ENCODE peak calls at places on chromosomes 13 and 19, in eight cellular contexts. One of them, this sample, is unnamed. For H3K36me3, the result is how much of the 10 kb centered on the place peaks cover.

GRCh38 chr13:112831801-112832200 is 137.2 kb upstream of the MCF2L start:
- DNase-seq in GM12878: no peak
- DNase-seq in thoracic aorta: no peak
- DNase-seq in tibial nerve: no peak
- DNase-seq in hepatocyte: no peak
- DNase-seq in transverse colon: no peak
- DNase-seq in uterus: no peak
- DNase-seq in tibial artery: no peak
- DNase-seq in this sample: no peak

GRCh38 chr19:41264581-41265375 is 606 bp downstream of the HNRNPUL1 start:
- DNase-seq in tibial nerve: no peak
- DNase-seq in uterus: peak
- DNase-seq in hepatocyte: peak
- DNase-seq in thoracic aorta: no peak
- DNase-seq in GM12878: no peak
- DNase-seq in tibial artery: peak
- DNase-seq in transverse colon: peak
- DNase-seq in this sample: no peak

GRCh38 chr19:9608912-9609311 is 12.1 kb downstream of the ZNF561 start:
- DNase-seq in hepatocyte: no peak
- DNase-seq in transverse colon: no peak
- DNase-seq in thoracic aorta: no peak
- DNase-seq in tibial nerve: no peak
- DNase-seq in tibial artery: no peak
- DNase-seq in uterus: no peak
- DNase-seq in GM12878: no peak
- DNase-seq in this sample: no peak

GRCh38 chr19:38033658-38034150 is 126.7 kb downstream of the SIPA1L3 start:
- DNase-seq in uterus: no peak
- DNase-seq in tibial artery: no peak
- DNase-seq in hepatocyte: no peak
- DNase-seq in tibial nerve: no peak
- DNase-seq in GM12878: peak
- DNase-seq in thoracic aorta: no peak
- DNase-seq in transverse colon: peak
- DNase-seq in this sample: no peak

GRCh38 chr13:79533781-79534400 is 52.9 kb downstream of the NDFIP2 start:
- DNase-seq in tibial artery: no peak
- DNase-seq in hepatocyte: no peak
- DNase-seq in GM12878: no peak
- DNase-seq in uterus: no peak
- DNase-seq in thoracic aorta: no peak
- DNase-seq in tibial nerve: no peak
- DNase-seq in transverse colon: no peak
- DNase-seq in this sample: no peak

GRCh38 chr13:83449666-83450395 is 432.4 kb downstream of the SLITRK1 start:
- DNase-seq in uterus: no peak
- DNase-seq in transverse colon: no peak
- DNase-seq in thoracic aorta: no peak
- DNase-seq in hepatocyte: no peak
- DNase-seq in tibial artery: no peak
- DNase-seq in tibial nerve: no peak
- DNase-seq in GM12878: no peak
- DNase-seq in this sample: no peak

GRCh38 chr13:76711515-76712182 is 174.6 kb downstream of the KCTD12 start:
- DNase-seq in tibial nerve: no peak
- DNase-seq in tibial artery: peak
- DNase-seq in transverse colon: peak
- DNase-seq in GM12878: no peak
- DNase-seq in hepatocyte: peak
- DNase-seq in thoracic aorta: no peak
- DNase-seq in uterus: peak
- DNase-seq in this sample: no peak

GRCh38 chr19:17309962-17310461 is 649 bp downstream of the DDA1 start:
- DNase-seq in GM12878: no peak
- DNase-seq in hepatocyte: no peak
- DNase-seq in thoracic aorta: no peak
- DNase-seq in transverse colon: no peak
- DNase-seq in tibial artery: no peak
- DNase-seq in uterus: no peak
- DNase-seq in tibial nerve: no peak
- DNase-seq in this sample: no peak

GRCh38 chr19:2986951-2987491 is 9.7 kb downstream of the TLE6 start:
- DNase-seq in tibial nerve: no peak
- DNase-seq in transverse colon: no peak
- DNase-seq in hepatocyte: no peak
- DNase-seq in GM12878: no peak
- DNase-seq in uterus: no peak
- DNase-seq in thoracic aorta: no peak
- DNase-seq in tibial artery: no peak
- DNase-seq in this sample: no peak

GRCh38 chr13:113762538-113762937 is 3.5 kb downstream of the TMEM255B start:
- DNase-seq in hepatocyte: no peak
- DNase-seq in transverse colon: no peak
- DNase-seq in GM12878: no peak
- DNase-seq in thoracic aorta: no peak
- DNase-seq in uterus: no peak
- DNase-seq in tibial artery: peak
- DNase-seq in tibial nerve: no peak
- DNase-seq in this sample: no peak

GRCh38 chr19:9945319-9945966 is 9.1 kb upstream of the OLFM2 start:
- DNase-seq in hepatocyte: peak
- DNase-seq in thoracic aorta: peak
- DNase-seq in tibial artery: peak
- DNase-seq in GM12878: no peak
- DNase-seq in tibial nerve: peak
- DNase-seq in transverse colon: peak
- DNase-seq in uterus: peak
- DNase-seq in this sample: peak

GRCh38 chr19:3184847-3185481 is 766 bp upstream of the NCLN start:
- DNase-seq in thoracic aorta: peak
- DNase-seq in hepatocyte: peak
- DNase-seq in uterus: peak
- DNase-seq in tibial nerve: peak
- DNase-seq in transverse colon: peak
- DNase-seq in tibial artery: no peak
- DNase-seq in GM12878: no peak
- DNase-seq in this sample: peak

GRCh38 chr19:42325896-42326771 is 699 bp downstream of the MEGF8 start:
- DNase-seq in GM12878: no peak
- DNase-seq in tibial artery: no peak
- DNase-seq in transverse colon: no peak
- DNase-seq in tibial nerve: no peak
- DNase-seq in hepatocyte: no peak
- DNase-seq in uterus: no peak
- DNase-seq in thoracic aorta: no peak
- DNase-seq in this sample: no peak

GRCh38 chr13:43537124-43537523 is 249.6 kb downstream of the ENOX1 start:
- DNase-seq in tibial nerve: no peak
- DNase-seq in transverse colon: no peak
- DNase-seq in GM12878: no peak
- DNase-seq in hepatocyte: no peak
- DNase-seq in tibial artery: no peak
- DNase-seq in uterus: no peak
- DNase-seq in thoracic aorta: no peak
- DNase-seq in this sample: no peak

GRCh38 chr19:4568884-4569283 is 9.4 kb upstream of the SEMA6B start:
- DNase-seq in uterus: no peak
- DNase-seq in hepatocyte: no peak
- DNase-seq in tibial nerve: no peak
- DNase-seq in transverse colon: no peak
- DNase-seq in GM12878: no peak
- DNase-seq in tibial artery: no peak
- DNase-seq in thoracic aorta: no peak
- DNase-seq in this sample: no peak

GRCh38 chr13:110397445-110397844 is 90.4 kb downstream of the COL4A2 start:
- DNase-seq in tibial nerve: no peak
- DNase-seq in transverse colon: no peak
- DNase-seq in tibial artery: no peak
- DNase-seq in thoracic aorta: no peak
- DNase-seq in GM12878: no peak
- DNase-seq in uterus: peak
- DNase-seq in hepatocyte: no peak
- DNase-seq in this sample: no peak
- H3K4me3 ChIP-seq in tibial nerve: peak
- H3K4me3 ChIP-seq in transverse colon: no peak
- H3K4me3 ChIP-seq in tibial artery: peak
- H3K4me3 ChIP-seq in thoracic aorta: peak
- H3K4me3 ChIP-seq in GM12878: no peak
- H3K4me3 ChIP-seq in uterus: peak
- H3K4me3 ChIP-seq in hepatocyte: no peak
- H3K4me3 ChIP-seq in this sample: no peak

GRCh38 chr13:60611523-60611922 is 214.5 kb downstream of the TDRD3 start:
- DNase-seq in transverse colon: no peak
- DNase-seq in tibial artery: no peak
- DNase-seq in uterus: no peak
- DNase-seq in hepatocyte: no peak
- DNase-seq in GM12878: no peak
- DNase-seq in tibial nerve: no peak
- DNase-seq in thoracic aorta: no peak
- DNase-seq in this sample: no peak

GRCh38 chr13:60617863-60618733 is 221.1 kb downstream of the TDRD3 start:
- DNase-seq in GM12878: no peak
- DNase-seq in tibial artery: no peak
- DNase-seq in thoracic aorta: no peak
- DNase-seq in hepatocyte: peak
- DNase-seq in tibial nerve: no peak
- DNase-seq in uterus: no peak
- DNase-seq in transverse colon: no peak
- DNase-seq in this sample: no peak

GRCh38 chr13:60613080-60613479 is 216.1 kb downstream of the TDRD3 start:
- DNase-seq in transverse colon: no peak
- DNase-seq in GM12878: no peak
- DNase-seq in tibial artery: no peak
- DNase-seq in uterus: no peak
- DNase-seq in hepatocyte: no peak
- DNase-seq in tibial nerve: no peak
- DNase-seq in thoracic aorta: no peak
- DNase-seq in this sample: no peak

GRCh38 chr13:60612593-60612992 is 215.6 kb downstream of the TDRD3 start:
- DNase-seq in tibial nerve: no peak
- DNase-seq in tibial artery: no peak
- DNase-seq in uterus: no peak
- DNase-seq in GM12878: no peak
- DNase-seq in hepatocyte: peak
- DNase-seq in thoracic aorta: no peak
- DNase-seq in transverse colon: no peak
- DNase-seq in this sample: no peak
- H3K36me3 ChIP-seq in tibial nerve: under half
- H3K36me3 ChIP-seq in tibial artery: under half
- H3K36me3 ChIP-seq in uterus: under half
- H3K36me3 ChIP-seq in GM12878: under half
- H3K36me3 ChIP-seq in hepatocyte: under half
- H3K36me3 ChIP-seq in thoracic aorta: under half
- H3K36me3 ChIP-seq in transverse colon: under half
- H3K36me3 ChIP-seq in this sample: under half

DNA sequence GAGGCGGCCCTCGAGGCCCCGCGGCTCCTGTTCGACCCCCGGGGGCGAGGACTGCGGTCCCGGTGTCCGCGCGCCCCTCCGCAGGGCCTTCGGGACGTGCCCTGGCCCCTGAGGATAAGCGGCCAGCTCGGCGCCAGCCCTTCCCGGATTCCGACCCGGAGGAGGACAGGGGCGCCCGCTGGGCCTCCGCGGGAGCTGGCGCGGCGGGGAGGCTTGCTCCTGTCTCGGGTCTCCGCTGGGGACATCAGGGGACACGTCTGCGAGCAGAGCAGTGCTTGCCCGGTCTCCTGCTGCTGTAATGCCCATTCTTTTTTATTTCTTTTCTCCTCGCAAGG is 828 bp downstream of the B3GLCT start:
- DNase-seq in GM12878: no peak
- DNase-seq in uterus: peak
- DNase-seq in tibial artery: peak
- DNase-seq in transverse colon: peak
- DNase-seq in thoracic aorta: no peak
- DNase-seq in hepatocyte: peak
- DNase-seq in tibial nerve: no peak
- DNase-seq in this sample: no peak
- TF ChIP-seq CTCF in GM12878: no peak
- TF ChIP-seq CTCF in uterus: no peak
- TF ChIP-seq CTCF in tibial artery: no peak
- TF ChIP-seq CTCF in transverse colon: no peak
- TF ChIP-seq CTCF in thoracic aorta: no peak
- TF ChIP-seq CTCF in hepatocyte: no peak
- TF ChIP-seq CTCF in tibial nerve: no peak
- TF ChIP-seq CTCF in this sample: no peak

GRCh38 chr19:39970424-39970673 is 616 bp upstream of the PSMC4 start:
- DNase-seq in thoracic aorta: no peak
- DNase-seq in tibial nerve: no peak
- DNase-seq in tibial artery: no peak
- DNase-seq in uterus: no peak
- DNase-seq in transverse colon: no peak
- DNase-seq in hepatocyte: no peak
- DNase-seq in GM12878: peak
- DNase-seq in this sample: no peak

GRCh38 chr19:39969681-39970423 is 1.1 kb upstream of the PSMC4 start:
- DNase-seq in GM12878: no peak
- DNase-seq in tibial artery: no peak
- DNase-seq in hepatocyte: no peak
- DNase-seq in transverse colon: no peak
- DNase-seq in uterus: no peak
- DNase-seq in tibial nerve: no peak
- DNase-seq in thoracic aorta: no peak
- DNase-seq in this sample: no peak

GRCh38 chr19:39967561-39967960 is 3.4 kb upstream of the PSMC4 start:
- DNase-seq in uterus: no peak
- DNase-seq in transverse colon: no peak
- DNase-seq in tibial nerve: no peak
- DNase-seq in thoracic aorta: no peak
- DNase-seq in tibial artery: no peak
- DNase-seq in hepatocyte: no peak
- DNase-seq in GM12878: no peak
- DNase-seq in this sample: no peak

GRCh38 chr19:39969266-39969665 is 1.7 kb upstream of the PSMC4 start:
- DNase-seq in GM12878: no peak
- DNase-seq in uterus: no peak
- DNase-seq in thoracic aorta: no peak
- DNase-seq in transverse colon: no peak
- DNase-seq in tibial nerve: no peak
- DNase-seq in tibial artery: no peak
- DNase-seq in hepatocyte: no peak
- DNase-seq in this sample: no peak

DNA sequence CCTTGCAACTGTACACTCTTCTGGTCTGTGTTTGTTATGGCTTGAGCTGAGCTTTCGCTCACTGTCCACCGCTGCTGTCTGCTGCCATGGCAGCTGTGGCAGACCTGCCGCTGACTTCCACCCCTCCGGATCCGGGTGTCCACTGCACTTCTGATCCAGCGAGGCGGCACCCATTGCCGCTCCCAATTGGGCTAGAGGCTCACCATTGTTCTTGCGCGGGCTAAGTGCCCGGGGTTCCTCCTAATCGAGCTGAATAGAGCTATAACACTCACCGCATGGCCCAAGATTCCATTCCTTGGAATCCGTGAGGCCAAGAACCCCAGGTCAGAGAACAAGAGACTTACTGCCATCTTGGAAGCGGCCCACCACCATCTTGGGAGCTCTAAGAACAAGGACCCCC is 2.2 kb upstream of the PSMC4 start:
- DNase-seq in tibial artery: no peak
- DNase-seq in GM12878: no peak
- DNase-seq in hepatocyte: no peak
- DNase-seq in tibial nerve: no peak
- DNase-seq in thoracic aorta: no peak
- DNase-seq in uterus: no peak
- DNase-seq in transverse colon: no peak
- DNase-seq in this sample: no peak
- H3K4me3 ChIP-seq in tibial artery: no peak
- H3K4me3 ChIP-seq in GM12878: peak
- H3K4me3 ChIP-seq in hepatocyte: no peak
- H3K4me3 ChIP-seq in tibial nerve: no peak
- H3K4me3 ChIP-seq in thoracic aorta: no peak
- H3K4me3 ChIP-seq in uterus: no peak
- H3K4me3 ChIP-seq in transverse colon: no peak
- H3K4me3 ChIP-seq in this sample: no peak